ENCODE peak calls at places on chromosome 1, in six cellular contexts. Z, P, J, C, T and D are unnamed samples.
A peak's percentile ranks its signal among the peaks of the same experiment; 100 is the strongest.

GRCh38 chr1:205396972-205397616 is 24.8 kb downstream of the LEMD1 start:
- DNase-seq in J (peak; percentile 67), Z (no peak), C (no peak), P (no peak), T (peak; percentile 85), D (peak; percentile 63)

GRCh38 chr1:71804140-71804539 is 478.2 kb downstream of the NEGR1 start:
- DNase-seq in P (no peak), C (no peak), Z (no peak), J (no peak), T (no peak), D (no peak)

GRCh38 chr1:235075955-235076308 is 52.7 kb downstream of the TOMM20 start:
- DNase-seq in T (no peak), J (no peak), P (no peak), Z (no peak), C (no peak), D (no peak)

GRCh38 chr1:15939181-15940109 is 36.5 kb downstream of the ZBTB17 start:
- DNase-seq in T (no peak), Z (no peak), J (peak; percentile 62), P (no peak), C (no peak), D (no peak)

GRCh38 chr1:195617157-195617556 is 991.1 kb downstream of the KCNT2 start:
- DNase-seq in T (no peak), C (no peak), J (no peak), Z (no peak), P (no peak), D (no peak)

GRCh38 chr1:198416276-198416675 is 124.2 kb downstream of the ATP6V1G3 start:
- DNase-seq in Z (no peak), C (no peak), J (peak; percentile 25), P (no peak), T (no peak), D (peak; percentile 84)

GRCh38 chr1:175218786-175219447 is 26.3 kb upstream of the KIAA0040 start:
- DNase-seq in J (no peak), T (no peak), Z (no peak), C (no peak), P (no peak), D (no peak)

GRCh38 chr1:245807306-245807705 is 652.5 kb downstream of the KIF26B start:
- DNase-seq in T (no peak), J (no peak), C (no peak), Z (no peak), P (no peak), D (no peak)

GRCh38 chr1:5514519-5515183 is 477.6 kb downstream of the NPHP4 start:
- DNase-seq in P (peak; percentile 17), T (peak; percentile 66), Z (peak; percentile 73), J (peak; percentile 24), C (peak; percentile 81), D (peak; percentile 14)

GRCh38 chr1:208047476-208047934 is 136.6 kb upstream of the CD34 start:
- DNase-seq in C (no peak), J (peak; percentile 61), T (no peak), Z (no peak), P (no peak), D (peak; percentile 65)